ENCODE peak calls at places on chromosomes 3 and 15, in ten cellular contexts. One of them, this sample, is unnamed.

GRCh38 chr3:9026320-9027040 is 63.2 kb upstream of the RAD18 start:
- DNase-seq in stimulated activated naive CD4-positive, alpha-beta T cell treated with Interleukin-2 at 50 U/mL for 16 hours: no peak
- DNase-seq in esophagus squamous epithelium: no peak
- DNase-seq in activated naive CD4-positive, alpha-beta T cell: no peak
- DNase-seq in DMS153: no peak
- DNase-seq in activated CD8-positive, alpha-beta T cell treated with anti-CD3 and anti-CD28 coated beads, Interleukin-2, amount 10 ng/mL, durations not matched to agents 7 days and 5 days: no peak
- DNase-seq in T-helper 1 cell: no peak
- DNase-seq in activated T-cell treated with anti-CD3 and anti-CD28 coated beads, Interleukin-2, amount 50 U/mL, for 72 hours: no peak
- DNase-seq in left cardiac atrium: no peak
- DNase-seq in effector CD4-positive, alpha-beta T cell: no peak
- DNase-seq in this sample: no peak

GRCh38 chr3:129827765-129828164 is 65.7 kb downstream of the TMCC1 start:
- DNase-seq in stimulated activated naive CD4-positive, alpha-beta T cell treated with Interleukin-2 at 50 U/mL for 16 hours: no peak
- DNase-seq in esophagus squamous epithelium: peak
- DNase-seq in activated naive CD4-positive, alpha-beta T cell: no peak
- DNase-seq in DMS153: no peak
- DNase-seq in activated CD8-positive, alpha-beta T cell treated with anti-CD3 and anti-CD28 coated beads, Interleukin-2, amount 10 ng/mL, durations not matched to agents 7 days and 5 days: peak
- DNase-seq in T-helper 1 cell: peak
- DNase-seq in activated T-cell treated with anti-CD3 and anti-CD28 coated beads, Interleukin-2, amount 50 U/mL, for 72 hours: peak
- DNase-seq in left cardiac atrium: no peak
- DNase-seq in effector CD4-positive, alpha-beta T cell: peak
- DNase-seq in this sample: no peak

GRCh38 chr3:59248976-59249375 is 199.2 kb upstream of the CFAP20DC start:
- DNase-seq in stimulated activated naive CD4-positive, alpha-beta T cell treated with Interleukin-2 at 50 U/mL for 16 hours: no peak
- DNase-seq in esophagus squamous epithelium: no peak
- DNase-seq in activated naive CD4-positive, alpha-beta T cell: no peak
- DNase-seq in DMS153: no peak
- DNase-seq in activated CD8-positive, alpha-beta T cell treated with anti-CD3 and anti-CD28 coated beads, Interleukin-2, amount 10 ng/mL, durations not matched to agents 7 days and 5 days: no peak
- DNase-seq in T-helper 1 cell: no peak
- DNase-seq in activated T-cell treated with anti-CD3 and anti-CD28 coated beads, Interleukin-2, amount 50 U/mL, for 72 hours: no peak
- DNase-seq in left cardiac atrium: no peak
- DNase-seq in effector CD4-positive, alpha-beta T cell: no peak
- DNase-seq in this sample: no peak

GRCh38 chr3:49346797-49347251 is 7.0 kb upstream of the USP4 start:
- DNase-seq in stimulated activated naive CD4-positive, alpha-beta T cell treated with Interleukin-2 at 50 U/mL for 16 hours: no peak
- DNase-seq in esophagus squamous epithelium: no peak
- DNase-seq in activated naive CD4-positive, alpha-beta T cell: no peak
- DNase-seq in DMS153: no peak
- DNase-seq in activated CD8-positive, alpha-beta T cell treated with anti-CD3 and anti-CD28 coated beads, Interleukin-2, amount 10 ng/mL, durations not matched to agents 7 days and 5 days: no peak
- DNase-seq in T-helper 1 cell: no peak
- DNase-seq in activated T-cell treated with anti-CD3 and anti-CD28 coated beads, Interleukin-2, amount 50 U/mL, for 72 hours: no peak
- DNase-seq in left cardiac atrium: no peak
- DNase-seq in effector CD4-positive, alpha-beta T cell: no peak
- DNase-seq in this sample: no peak

GRCh38 chr3:16064660-16065414 is 109.6 kb upstream of the GALNT15 start:
- DNase-seq in stimulated activated naive CD4-positive, alpha-beta T cell treated with Interleukin-2 at 50 U/mL for 16 hours: no peak
- DNase-seq in esophagus squamous epithelium: no peak
- DNase-seq in activated naive CD4-positive, alpha-beta T cell: no peak
- DNase-seq in DMS153: no peak
- DNase-seq in activated CD8-positive, alpha-beta T cell treated with anti-CD3 and anti-CD28 coated beads, Interleukin-2, amount 10 ng/mL, durations not matched to agents 7 days and 5 days: no peak
- DNase-seq in T-helper 1 cell: no peak
- DNase-seq in activated T-cell treated with anti-CD3 and anti-CD28 coated beads, Interleukin-2, amount 50 U/mL, for 72 hours: peak
- DNase-seq in left cardiac atrium: peak
- DNase-seq in effector CD4-positive, alpha-beta T cell: no peak
- DNase-seq in this sample: peak

GRCh38 chr15:31212286-31212685 is 110.8 kb upstream of the TRPM1 start:
- DNase-seq in stimulated activated naive CD4-positive, alpha-beta T cell treated with Interleukin-2 at 50 U/mL for 16 hours: no peak
- DNase-seq in esophagus squamous epithelium: no peak
- DNase-seq in activated naive CD4-positive, alpha-beta T cell: no peak
- DNase-seq in DMS153: no peak
- DNase-seq in activated CD8-positive, alpha-beta T cell treated with anti-CD3 and anti-CD28 coated beads, Interleukin-2, amount 10 ng/mL, durations not matched to agents 7 days and 5 days: peak
- DNase-seq in T-helper 1 cell: no peak
- DNase-seq in activated T-cell treated with anti-CD3 and anti-CD28 coated beads, Interleukin-2, amount 50 U/mL, for 72 hours: no peak
- DNase-seq in left cardiac atrium: no peak
- DNase-seq in effector CD4-positive, alpha-beta T cell: no peak
- DNase-seq in this sample: no peak

GRCh38 chr3:33145901-33146580 is 32.2 kb downstream of the CRTAP start:
- DNase-seq in stimulated activated naive CD4-positive, alpha-beta T cell treated with Interleukin-2 at 50 U/mL for 16 hours: no peak
- DNase-seq in esophagus squamous epithelium: no peak
- DNase-seq in activated naive CD4-positive, alpha-beta T cell: no peak
- DNase-seq in DMS153: no peak
- DNase-seq in activated CD8-positive, alpha-beta T cell treated with anti-CD3 and anti-CD28 coated beads, Interleukin-2, amount 10 ng/mL, durations not matched to agents 7 days and 5 days: no peak
- DNase-seq in T-helper 1 cell: no peak
- DNase-seq in activated T-cell treated with anti-CD3 and anti-CD28 coated beads, Interleukin-2, amount 50 U/mL, for 72 hours: no peak
- DNase-seq in left cardiac atrium: no peak
- DNase-seq in effector CD4-positive, alpha-beta T cell: no peak
- DNase-seq in this sample: no peak

GRCh38 chr15:63089260-63090043 is 32.2 kb upstream of the LACTB start:
- DNase-seq in stimulated activated naive CD4-positive, alpha-beta T cell treated with Interleukin-2 at 50 U/mL for 16 hours: no peak
- DNase-seq in esophagus squamous epithelium: no peak
- DNase-seq in activated naive CD4-positive, alpha-beta T cell: no peak
- DNase-seq in DMS153: peak
- DNase-seq in activated CD8-positive, alpha-beta T cell treated with anti-CD3 and anti-CD28 coated beads, Interleukin-2, amount 10 ng/mL, durations not matched to agents 7 days and 5 days: no peak
- DNase-seq in T-helper 1 cell: no peak
- DNase-seq in activated T-cell treated with anti-CD3 and anti-CD28 coated beads, Interleukin-2, amount 50 U/mL, for 72 hours: no peak
- DNase-seq in left cardiac atrium: no peak
- DNase-seq in effector CD4-positive, alpha-beta T cell: no peak
- DNase-seq in this sample: no peak

GRCh38 chr15:66238318-66238717 is 15.2 kb downstream of the MEGF11 start:
- DNase-seq in stimulated activated naive CD4-positive, alpha-beta T cell treated with Interleukin-2 at 50 U/mL for 16 hours: no peak
- DNase-seq in esophagus squamous epithelium: no peak
- DNase-seq in activated naive CD4-positive, alpha-beta T cell: no peak
- DNase-seq in DMS153: no peak
- DNase-seq in activated CD8-positive, alpha-beta T cell treated with anti-CD3 and anti-CD28 coated beads, Interleukin-2, amount 10 ng/mL, durations not matched to agents 7 days and 5 days: no peak
- DNase-seq in T-helper 1 cell: no peak
- DNase-seq in activated T-cell treated with anti-CD3 and anti-CD28 coated beads, Interleukin-2, amount 50 U/mL, for 72 hours: no peak
- DNase-seq in left cardiac atrium: no peak
- DNase-seq in effector CD4-positive, alpha-beta T cell: no peak
- DNase-seq in this sample: no peak

GRCh38 chr3:186075931-186076567 is 32.8 kb downstream of the ETV5 start:
- DNase-seq in stimulated activated naive CD4-positive, alpha-beta T cell treated with Interleukin-2 at 50 U/mL for 16 hours: no peak
- DNase-seq in esophagus squamous epithelium: no peak
- DNase-seq in activated naive CD4-positive, alpha-beta T cell: no peak
- DNase-seq in DMS153: no peak
- DNase-seq in activated CD8-positive, alpha-beta T cell treated with anti-CD3 and anti-CD28 coated beads, Interleukin-2, amount 10 ng/mL, durations not matched to agents 7 days and 5 days: no peak
- DNase-seq in T-helper 1 cell: no peak
- DNase-seq in activated T-cell treated with anti-CD3 and anti-CD28 coated beads, Interleukin-2, amount 50 U/mL, for 72 hours: no peak
- DNase-seq in left cardiac atrium: no peak
- DNase-seq in effector CD4-positive, alpha-beta T cell: no peak
- DNase-seq in this sample: no peak

GRCh38 chr3:99544819-99545281 is 93.5 kb upstream of the COL8A1 start:
- DNase-seq in stimulated activated naive CD4-positive, alpha-beta T cell treated with Interleukin-2 at 50 U/mL for 16 hours: no peak
- DNase-seq in esophagus squamous epithelium: no peak
- DNase-seq in activated naive CD4-positive, alpha-beta T cell: no peak
- DNase-seq in DMS153: no peak
- DNase-seq in activated CD8-positive, alpha-beta T cell treated with anti-CD3 and anti-CD28 coated beads, Interleukin-2, amount 10 ng/mL, durations not matched to agents 7 days and 5 days: no peak
- DNase-seq in T-helper 1 cell: no peak
- DNase-seq in activated T-cell treated with anti-CD3 and anti-CD28 coated beads, Interleukin-2, amount 50 U/mL, for 72 hours: no peak
- DNase-seq in left cardiac atrium: peak
- DNase-seq in effector CD4-positive, alpha-beta T cell: no peak
- DNase-seq in this sample: no peak

GRCh38 chr3:33317963-33318708 is 40.9 kb downstream of the FBXL2 start:
- DNase-seq in stimulated activated naive CD4-positive, alpha-beta T cell treated with Interleukin-2 at 50 U/mL for 16 hours: no peak
- DNase-seq in esophagus squamous epithelium: no peak
- DNase-seq in activated naive CD4-positive, alpha-beta T cell: no peak
- DNase-seq in DMS153: no peak
- DNase-seq in activated CD8-positive, alpha-beta T cell treated with anti-CD3 and anti-CD28 coated beads, Interleukin-2, amount 10 ng/mL, durations not matched to agents 7 days and 5 days: no peak
- DNase-seq in T-helper 1 cell: no peak
- DNase-seq in activated T-cell treated with anti-CD3 and anti-CD28 coated beads, Interleukin-2, amount 50 U/mL, for 72 hours: no peak
- DNase-seq in left cardiac atrium: no peak
- DNase-seq in effector CD4-positive, alpha-beta T cell: no peak
- DNase-seq in this sample: no peak